ENCODE peak calls at places on chromosomes 13 and 19, in five cellular contexts. W is H1; E is fibroblast of lung; Z is left ventricle myocardium inferior; C is naive thymus-derived CD4-positive, alpha-beta T cell. U is an unnamed sample.

GRCh38 chr19:10871711-10872550 is 578 bp downstream of the CARM1 start:
- DNase-seq in Z (peak; percentile 52), C (peak; percentile 13), W (no peak), E (no peak), U (no peak)

GRCh38 chr13:87235621-87236020 is 435.6 kb upstream of the SLITRK5 start:
- DNase-seq in Z (no peak), E (peak; percentile 60), W (no peak), C (no peak), U (no peak)

GRCh38 chr19:1549332-1549945 is 18.7 kb downstream of the MEX3D start:
- DNase-seq in W (no peak), C (no peak), E (no peak), Z (no peak), U (no peak)

GRCh38 chr13:75547917-75548316 is 1.7 kb upstream of the UCHL3 start:
- DNase-seq in E (peak; percentile 78), C (no peak), W (no peak), Z (no peak), U (no peak)

GRCh38 chr13:50485979-50486935 is 357.2 kb downstream of the DLEU7 start:
- DNase-seq in Z (no peak), W (no peak), E (peak; percentile 44), C (no peak), U (no peak)

GRCh38 chr19:17073869-17074627 is 1.2 kb downstream of the HAUS8 start:
- DNase-seq in W (no peak), Z (no peak), E (no peak), C (no peak), U (no peak)

GRCh38 chr19:35267818-35268545 is 780 bp upstream of the USF2 start:
- DNase-seq in E (peak; percentile 62), W (no peak), Z (peak; percentile 83), C (peak; percentile 82), U (peak; percentile 70)

GRCh38 chr13:75566658-75567057 is 17.1 kb downstream of the UCHL3 start:
- DNase-seq in E (peak; percentile 36), C (no peak), Z (no peak), W (no peak), U (no peak)

GRCh38 chr19:28727133-28727834 is 485.7 kb downstream of the UQCRFS1 start:
- DNase-seq in C (peak; percentile 23), E (peak; percentile 32), W (peak; percentile 43), Z (no peak), U (no peak)

GRCh38 chr13:30572859-30573275 is 44.9 kb upstream of the USPL1 start:
- DNase-seq in W (no peak), Z (no peak), E (peak; percentile 69), C (peak; percentile 47), U (no peak)

GRCh38 chr13:44498969-44499368 is 77.2 kb downstream of the TSC22D1 start:
- DNase-seq in E (no peak), W (no peak), Z (no peak), C (no peak), U (no peak)

GRCh38 chr13:105272660-105273631 is 1262.5 kb downstream of the EFNB2 start:
- DNase-seq in C (no peak), E (no peak), W (no peak), Z (no peak), U (no peak)

GRCh38 chr13:52869050-52869449 is 20.6 kb upstream of the PCDH8 start:
- DNase-seq in Z (no peak), C (no peak), E (no peak), W (no peak), U (no peak)

GRCh38 chr19:52640916-52641315 is 2.8 kb upstream of the ZNF83 start:
- DNase-seq in C (no peak), Z (no peak), E (no peak), W (peak; percentile 44), U (no peak)

GRCh38 chr19:40517248-40517647 is 50.4 kb downstream of the SPTBN4 start:
- DNase-seq in Z (no peak), W (no peak), E (no peak), C (no peak), U (no peak)

GRCh38 chr19:30649934-30650614 is 277.9 kb downstream of the ZNF536 start:
- DNase-seq in Z (no peak), C (no peak), W (no peak), E (peak; percentile 31), U (no peak)

GRCh38 chr19:14450168-14450874 is 17.2 kb downstream of the PKN1 start:
- DNase-seq in C (peak; percentile 45), Z (no peak), W (peak; percentile 94), E (no peak), U (no peak)

GRCh38 chr13:93635687-93636086 is 409.1 kb downstream of the GPC6 start:
- DNase-seq in E (peak; percentile 67), C (no peak), W (no peak), Z (no peak), U (no peak)

GRCh38 chr13:36673838-36674326 is at the start of gene SERTM1:
- DNase-seq in E (peak; percentile 59), C (no peak), W (peak; percentile 27), Z (peak; percentile 45), U (no peak)

GRCh38 chr19:49761249-49761624 is 1.9 kb downstream of the TSKS start:
- DNase-seq in E (no peak), C (no peak), W (no peak), Z (no peak), U (no peak)

DNA sequence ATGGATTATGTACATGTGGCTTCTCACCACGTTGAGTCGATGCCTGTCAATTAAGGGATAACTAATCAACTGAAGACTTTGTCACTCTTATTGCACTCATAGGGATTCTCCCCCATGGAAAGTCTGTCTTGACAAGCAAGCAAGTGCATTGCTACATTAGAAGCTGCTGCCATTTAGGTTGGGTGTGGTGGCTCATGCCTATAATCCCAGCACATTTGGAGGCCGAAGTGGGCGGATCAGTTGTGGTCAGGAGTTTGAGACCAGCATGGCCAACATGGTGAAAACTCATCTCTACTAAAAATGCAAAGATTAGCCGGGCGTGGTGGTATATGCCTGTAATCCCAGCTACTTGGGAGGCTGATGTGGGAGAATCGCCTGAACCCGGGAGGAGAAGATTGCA is 18.3 kb upstream of the ZNF846 start:
- DNase-seq in W (no peak), C (no peak), E (no peak), Z (no peak), U (no peak)
- H3K4me3 ChIP-seq in W (no peak overlapping the region), C (no peak overlapping the region), E (no peak overlapping the region), Z (peak overlapping the region; percentile 89), U (no peak overlapping the region)

GRCh38 chr13:98496966-98497365 is 79.9 kb downstream of the STK24 start:
- DNase-seq in E (no peak), Z (no peak), C (no peak), W (no peak), U (no peak)

GRCh38 chr13:98504029-98504351 is 72.9 kb downstream of the STK24 start:
- DNase-seq in E (no peak), Z (no peak), W (no peak), C (no peak), U (no peak)

GRCh38 chr13:98503175-98504028 is 73.5 kb downstream of the STK24 start:
- DNase-seq in W (no peak), Z (no peak), C (no peak), E (peak; percentile 28), U (no peak)

GRCh38 chr13:98504371-98504963 is 72.4 kb downstream of the STK24 start:
- DNase-seq in E (no peak), Z (no peak), W (no peak), C (no peak), U (no peak)

DNA sequence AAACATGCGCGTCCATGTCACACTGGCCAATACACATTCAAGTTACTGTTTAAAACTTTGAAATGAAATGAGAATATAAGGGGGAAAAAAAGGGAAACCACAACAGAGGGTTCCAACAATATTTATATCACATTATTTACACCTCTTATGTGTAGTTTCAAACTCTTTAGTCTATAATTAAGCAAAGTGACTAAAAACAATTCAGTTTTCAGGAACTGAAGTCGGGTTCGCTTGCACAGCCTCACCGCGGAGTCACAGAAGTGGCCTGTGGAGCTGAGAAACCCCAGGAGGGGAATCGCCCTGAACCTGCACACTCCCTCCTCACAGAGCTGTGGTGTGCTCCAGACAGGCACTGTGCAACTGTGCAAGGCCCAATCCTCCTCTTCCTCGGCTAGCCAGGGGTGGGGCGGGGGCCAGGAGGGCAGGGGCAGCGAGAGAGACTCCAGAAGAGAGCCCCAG is 75.9 kb downstream of the STK24 start:
- DNase-seq in W (no peak), E (no peak), Z (no peak), C (no peak), U (no peak)
- H3K4me1 ChIP-seq in W (peaks cover 1% of the 10 kb centered on the region), E (peaks cover 31% of the 10 kb centered on the region), Z (peaks cover 80% of the 10 kb centered on the region), C (peaks cover 15% of the 10 kb centered on the region), U (no peaks in the 10 kb centered on the region)

GRCh38 chr19:19433666-19434213 is 28.3 kb downstream of the GATAD2A start:
- DNase-seq in W (no peak), E (no peak), Z (no peak), C (no peak), U (no peak)
- H3K4me3 ChIP-seq in W (no peak overlapping the region), E (no peak overlapping the region), Z (peak overlapping the region; percentile 22), C (no peak overlapping the region), U (no peak overlapping the region)

GRCh38 chr13:33184530-33184929 is 101.0 kb downstream of the STARD13 start:
- DNase-seq in C (no peak), E (no peak), Z (no peak), W (no peak), U (no peak)

GRCh38 chr13:33184131-33184485 is 101.4 kb downstream of the STARD13 start:
- DNase-seq in C (no peak), W (no peak), Z (no peak), E (no peak), U (no peak)

GRCh38 chr13:33185853-33186252 is 99.7 kb downstream of the STARD13 start:
- DNase-seq in C (no peak), W (no peak), Z (no peak), E (peak; percentile 73), U (no peak)

GRCh38 chr13:33182729-33183128 is 102.8 kb downstream of the STARD13 start:
- DNase-seq in Z (no peak), W (no peak), C (no peak), E (no peak), U (no peak)

GRCh38 chr13:33183431-33184130 is 102.0 kb downstream of the STARD13 start:
- DNase-seq in Z (no peak), W (no peak), C (no peak), E (peak; percentile 88), U (no peak)
- H3K4me1 ChIP-seq in Z (peaks cover 99% of the 10 kb centered on the region), W (peaks cover 4% of the 10 kb centered on the region), C (no peaks in the 10 kb centered on the region), E (peaks cover 14% of the 10 kb centered on the region), U (no peaks in the 10 kb centered on the region)

DNA sequence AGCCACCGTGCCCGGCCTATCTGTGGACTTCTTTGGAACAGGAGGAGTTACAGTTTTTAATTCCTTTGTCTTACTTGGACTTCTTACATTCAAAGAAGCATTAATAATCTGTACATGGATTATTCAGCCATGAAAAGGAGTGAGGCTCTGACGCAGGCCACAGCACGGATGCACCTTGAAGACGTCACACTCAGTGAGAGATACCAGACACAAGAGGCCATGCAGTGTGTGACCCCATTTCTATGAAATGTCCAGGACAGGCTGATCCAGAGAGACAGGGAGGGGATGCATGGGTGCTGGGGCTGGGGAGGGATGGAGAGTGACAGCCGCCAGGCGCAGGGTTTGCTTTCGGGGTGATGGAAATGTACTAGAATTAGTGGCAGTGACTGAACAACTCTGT is 25.5 kb downstream of the PIP5K1C start:
- DNase-seq in C (no peak), E (no peak), W (no peak), Z (no peak), U (no peak)
- H3K4me3 ChIP-seq in C (no peak overlapping the region), E (no peak overlapping the region), W (no peak overlapping the region), Z (no peak overlapping the region), U (no peak overlapping the region)

U was measured in right atrium auricular region.